ENCODE peak calls at places on chromosome 5, in nine cellular contexts. A is aorta; Q is sigmoid colon; H is substantia nigra; D is naive thymus-derived CD4-positive, alpha-beta T cell; L is thoracic aorta; F is adrenal gland; O is transverse colon; J is stomach. K is an unnamed sample.

GRCh38 chr5:431001-431710 is 11.8 kb upstream of the EXOC3 start:
- DNase-seq in A (peak), L (no peak), H (no peak), Q (peak), J (peak), F (peak), O (peak), D (no peak), K (peak)

GRCh38 chr5:92402045-92402444 is 1018.9 kb upstream of the ARRDC3 start:
- DNase-seq in O (no peak), A (no peak), Q (no peak), J (no peak), L (no peak), F (no peak), D (no peak), H (no peak), K (no peak)

GRCh38 chr5:112640495-112640894 is 97.2 kb upstream of the APC start:
- DNase-seq in A (no peak), D (no peak), H (no peak), Q (no peak), O (no peak), F (no peak), J (no peak), L (no peak), K (no peak)

GRCh38 chr5:77641397-77641943 is 3.0 kb upstream of the OTP start:
- DNase-seq in H (no peak), D (no peak), A (no peak), Q (no peak), O (no peak), L (no peak), J (no peak), F (no peak), K (no peak)

GRCh38 chr5:170266570-170267379 is 30.8 kb downstream of the LCP2 start:
- DNase-seq in D (peak), F (no peak), J (no peak), O (no peak), Q (no peak), H (no peak), A (no peak), L (no peak), K (no peak)

GRCh38 chr5:39657943-39658342 is 233.2 kb upstream of the DAB2 start:
- DNase-seq in L (no peak), Q (no peak), D (no peak), F (no peak), O (no peak), J (no peak), A (no peak), H (no peak), K (no peak)

GRCh38 chr5:34656001-34656699 is at the start of gene RAI14:
- DNase-seq in Q (peak), J (peak), O (peak), L (no peak), F (peak), H (peak), A (peak), D (no peak), K (no peak)

GRCh38 chr5:50302815-50303490 is 138.1 kb downstream of the EMB start:
- DNase-seq in D (no peak), F (no peak), Q (no peak), O (no peak), A (no peak), L (no peak), J (no peak), H (no peak), K (no peak)

GRCh38 chr5:158966691-158967090 is 133.0 kb downstream of the EBF1 start:
- DNase-seq in Q (no peak), J (no peak), A (no peak), O (no peak), D (no peak), L (no peak), F (no peak), H (no peak), K (no peak)
- H3K27ac ChIP-seq in Q (no peak), J (no peak), A (no peak), O (no peak), D (no peak), L (no peak), F (no peak), H (no peak), K (no peak)

GRCh38 chr5:35990941-35991592 is at the start of gene UGT3A1:
- DNase-seq in L (no peak), O (no peak), D (no peak), H (no peak), J (no peak), Q (no peak), F (no peak), A (no peak), K (no peak)
- H3K27ac ChIP-seq in L (no peak), O (no peak), D (no peak), H (no peak), J (no peak), Q (no peak), F (no peak), A (no peak), K (no peak)

GRCh38 chr5:143166080-143166479 is 237.4 kb downstream of the NR3C1 start:
- DNase-seq in A (no peak), J (no peak), L (no peak), Q (no peak), O (no peak), D (no peak), F (no peak), H (no peak), K (no peak)

GRCh38 chr5:143166661-143167420 is 236.6 kb downstream of the NR3C1 start:
- DNase-seq in L (no peak), D (no peak), H (no peak), A (no peak), J (no peak), F (no peak), Q (no peak), O (peak), K (no peak)

GRCh38 chr5:143162810-143163209 is 240.7 kb downstream of the NR3C1 start:
- DNase-seq in D (no peak), F (no peak), H (no peak), J (no peak), Q (no peak), L (no peak), A (no peak), O (no peak), K (no peak)

GRCh38 chr5:143164557-143164956 is 238.9 kb downstream of the NR3C1 start:
- DNase-seq in A (no peak), Q (no peak), L (no peak), O (no peak), F (no peak), H (no peak), D (no peak), J (no peak), K (no peak)

GRCh38 chr5:143165049-143165448 is 238.4 kb downstream of the NR3C1 start:
- DNase-seq in J (no peak), L (no peak), A (no peak), H (no peak), D (no peak), F (no peak), O (no peak), Q (no peak), K (no peak)
- H3K27ac ChIP-seq in J (no peak), L (no peak), A (no peak), H (no peak), D (no peak), F (no peak), O (no peak), Q (no peak), K (no peak)

GRCh38 chr5:139296862-139297326 is 3.4 kb downstream of the MATR3 start:
- DNase-seq in D (no peak), H (no peak), J (no peak), O (no peak), A (no peak), Q (no peak), F (no peak), L (no peak), K (no peak)
- H3K27ac ChIP-seq in D (no peak), H (no peak), J (no peak), O (no peak), A (no peak), Q (peak), F (no peak), L (peak), K (no peak)

DNA sequence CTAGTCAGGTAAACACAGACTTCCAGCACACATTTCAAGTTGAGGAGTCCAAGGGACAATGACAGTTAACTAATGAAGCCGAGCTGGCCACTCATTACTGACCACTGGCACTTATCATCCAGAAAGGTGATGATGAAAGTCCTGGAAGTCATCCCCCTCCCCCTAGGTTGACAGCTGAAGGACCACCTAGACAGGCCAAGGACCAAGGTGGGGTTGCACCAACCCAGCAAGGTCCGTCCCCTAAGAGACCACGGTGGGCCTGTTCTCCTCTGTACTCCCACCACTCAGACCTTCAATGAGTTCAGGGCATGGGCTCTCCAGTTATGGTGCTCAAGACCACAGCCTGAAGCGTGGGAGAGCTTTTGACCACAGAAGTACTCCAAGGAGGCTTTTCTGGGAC is 13.2 kb downstream of the P4HA2 start:
- DNase-seq in A (no peak), Q (peak), F (no peak), J (no peak), H (no peak), D (no peak), L (no peak), O (no peak), K (no peak)
- H3K27ac ChIP-seq in A (peak), Q (peak), F (peak), J (peak), H (peak), D (no peak), L (peak), O (peak), K (no peak)

DNA sequence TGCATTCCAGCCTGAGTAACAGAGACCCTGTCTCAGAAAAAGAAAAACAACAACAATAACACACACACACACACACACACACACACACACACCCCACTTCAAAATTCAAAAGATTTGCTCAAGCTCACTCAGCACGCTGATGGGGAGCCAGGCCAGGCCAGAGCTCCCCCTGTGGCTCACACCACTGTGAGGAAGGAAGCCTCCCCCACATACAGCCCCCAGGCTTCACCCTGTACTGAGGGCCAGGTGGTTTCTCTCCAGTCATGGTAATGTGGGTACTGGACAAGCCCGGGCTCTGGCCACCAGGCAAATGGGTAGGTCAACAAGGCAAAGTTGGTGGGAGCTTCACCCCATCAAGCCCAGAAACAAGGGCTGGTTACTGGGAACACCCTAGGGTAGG is 19.0 kb downstream of the ATOX1 start:
- DNase-seq in H (no peak), O (no peak), J (no peak), Q (no peak), A (no peak), L (no peak), D (no peak), F (no peak), K (no peak)
- H3K27ac ChIP-seq in H (no peak), O (peak), J (peak), Q (peak), A (peak), L (peak), D (no peak), F (peak), K (no peak)

GRCh38 chr5:116787570-116787969 is 212.9 kb upstream of the SEMA6A start:
- DNase-seq in H (no peak), F (no peak), O (no peak), A (no peak), Q (no peak), D (no peak), J (no peak), L (no peak), K (no peak)
- H3K27ac ChIP-seq in H (no peak), F (no peak), O (no peak), A (no peak), Q (no peak), D (no peak), J (no peak), L (no peak), K (no peak)

GRCh38 chr5:125237026-125237425 is 490.6 kb upstream of the ZNF608 start:
- DNase-seq in O (no peak), F (no peak), A (no peak), Q (no peak), H (no peak), L (no peak), D (no peak), J (no peak), K (no peak)

GRCh38 chr5:125232779-125233230 is 486.4 kb upstream of the ZNF608 start:
- DNase-seq in D (no peak), L (no peak), J (no peak), A (no peak), O (no peak), Q (no peak), H (no peak), F (no peak), K (no peak)

GRCh38 chr5:125233944-125234343 is 487.5 kb upstream of the ZNF608 start:
- DNase-seq in Q (no peak), A (no peak), H (no peak), L (no peak), O (no peak), D (no peak), F (no peak), J (no peak), K (no peak)

GRCh38 chr5:125235995-125236394 is 489.6 kb upstream of the ZNF608 start:
- DNase-seq in Q (no peak), D (no peak), L (no peak), O (no peak), F (no peak), H (no peak), J (no peak), A (no peak), K (no peak)
- H3K27ac ChIP-seq in Q (no peak), D (no peak), L (no peak), O (no peak), F (no peak), H (no peak), J (no peak), A (no peak), K (no peak)

GRCh38 chr5:15796096-15796495 is 296.1 kb downstream of the FBXL7 start:
- DNase-seq in D (no peak), H (no peak), L (no peak), F (no peak), J (no peak), Q (no peak), A (no peak), O (no peak), K (no peak)

GRCh38 chr5:15791859-15792258 is 291.9 kb downstream of the FBXL7 start:
- DNase-seq in D (no peak), L (no peak), F (no peak), A (no peak), H (no peak), O (no peak), Q (no peak), J (no peak), K (no peak)

GRCh38 chr5:15797116-15797515 is 297.1 kb downstream of the FBXL7 start:
- DNase-seq in H (no peak), O (no peak), F (no peak), A (no peak), Q (no peak), J (no peak), D (no peak), L (no peak), K (no peak)

GRCh38 chr5:15796557-15796956 is 296.6 kb downstream of the FBXL7 start:
- DNase-seq in D (no peak), Q (no peak), A (no peak), F (no peak), L (no peak), J (no peak), O (no peak), H (no peak), K (no peak)

DNA sequence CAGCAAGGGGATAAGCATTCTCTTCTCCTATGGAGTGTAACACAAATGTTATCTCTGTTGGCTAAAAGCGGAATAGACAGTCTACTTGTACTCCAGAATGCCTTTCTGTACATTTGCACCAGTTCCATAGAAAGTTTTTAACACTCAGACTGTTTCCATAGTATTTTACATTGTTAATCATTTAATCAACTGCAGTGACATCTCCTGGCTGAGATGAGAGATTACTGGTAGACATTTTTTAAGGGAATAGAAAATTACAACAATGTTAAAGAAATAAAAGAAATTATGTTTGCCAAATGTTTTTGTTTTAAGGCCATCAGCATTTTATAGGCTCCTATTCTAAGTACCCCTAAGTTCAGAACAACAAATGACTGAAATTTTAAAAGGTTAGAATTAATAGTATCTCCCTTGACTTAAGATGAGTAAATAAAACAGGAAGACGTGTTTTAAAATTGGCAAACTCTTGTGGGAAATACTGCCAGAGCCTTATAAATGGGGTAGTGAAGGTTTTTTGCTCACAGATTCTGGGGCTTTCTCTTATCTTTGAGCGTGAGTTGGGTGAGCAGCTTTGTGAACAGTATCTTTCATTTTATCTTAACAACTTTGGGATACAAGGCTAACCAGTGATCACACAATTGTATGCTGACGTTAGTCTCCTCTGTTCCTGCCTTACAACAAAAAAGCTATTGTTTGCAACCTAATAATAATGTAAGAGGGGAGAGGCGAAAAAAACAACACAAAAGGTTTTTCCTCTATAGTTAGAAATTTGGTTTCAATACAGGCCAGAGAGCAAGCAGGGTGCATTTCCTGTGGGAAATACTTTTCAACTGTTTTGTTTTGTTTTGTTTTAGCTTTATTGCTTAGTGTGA is 294.4 kb downstream of the FBXL7 start:
- DNase-seq in D (no peak), H (no peak), J (no peak), L (no peak), Q (no peak), F (no peak), O (no peak), A (no peak), K (no peak)
- H3K27ac ChIP-seq in D (no peak), H (peak), J (no peak), L (no peak), Q (no peak), F (no peak), O (no peak), A (no peak), K (no peak)

DNA sequence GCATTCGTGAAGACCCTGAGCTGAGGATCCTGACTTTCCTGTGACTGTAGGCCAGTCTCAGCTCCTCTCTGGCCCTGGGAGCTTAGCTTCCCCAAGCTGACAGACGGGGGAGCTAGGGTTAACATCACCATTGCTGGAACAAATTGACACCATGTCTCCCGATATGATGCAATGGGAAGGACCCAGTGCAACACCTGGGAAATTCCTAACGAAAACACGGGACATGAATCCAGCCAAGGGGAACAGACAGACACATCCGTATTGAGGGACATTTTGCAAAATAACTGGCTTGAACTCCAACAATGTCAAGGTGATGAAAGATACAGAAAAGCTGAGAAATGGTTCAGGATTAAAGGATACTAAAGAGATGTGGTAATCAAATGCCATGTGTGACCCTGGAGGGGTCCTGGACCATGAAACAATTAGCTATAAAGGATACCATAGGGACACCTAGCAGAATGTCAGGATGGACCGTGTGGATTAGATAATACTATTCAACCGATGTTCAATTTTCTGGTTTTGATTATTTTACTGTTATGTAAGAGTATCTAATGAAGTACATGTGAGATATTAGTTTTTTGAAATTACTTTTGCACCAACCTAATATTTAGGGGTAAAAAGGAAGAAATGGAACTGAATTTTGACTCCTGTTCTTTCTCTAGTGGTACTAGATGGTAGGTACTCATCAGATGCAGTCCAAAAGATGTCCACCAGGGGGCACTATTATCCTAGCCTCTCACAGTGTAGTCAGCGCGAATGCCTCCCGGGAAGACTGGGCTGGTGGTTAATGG is 52.7 kb downstream of the NDST1 start:
- DNase-seq in H (peak), D (peak), Q (peak), O (peak), F (peak), L (peak), A (no peak), J (peak), K (peak)
- H3K27ac ChIP-seq in H (no peak), D (no peak), Q (no peak), O (no peak), F (no peak), L (no peak), A (no peak), J (no peak), K (no peak)